ENCODE peak calls at places on chromosomes 16 and 17, in six cellular contexts. Z is iris pigment epithelial cell, Y is NCI-H748 treated with DMSO at 0.1 percent for 48 hours, J is fibroblast of mammary gland, B is occipital lobe, F is HTR-8/SVneo. L is an unnamed sample.
A peak's percentile ranks its signal among the peaks of the same experiment; 100 is the strongest.

GRCh38 chr17:79461041-79461440 is 149.8 kb downstream of the RBFOX3 start:
- DNase-seq in Z (peak; percentile 33), Y (no peak), J (peak; percentile 20), B (no peak), F (peak; percentile 41), L (no peak)

GRCh38 chr17:45732926-45733505 is 51.1 kb upstream of the CRHR1 start:
- DNase-seq in Z (no peak), Y (no peak), J (no peak), B (no peak), F (no peak), L (no peak)

GRCh38 chr16:57166951-57167350 is 18.9 kb downstream of the PSME3IP1 start:
- DNase-seq in Z (peak; percentile 87), Y (no peak), J (peak; percentile 87), B (no peak), F (no peak), L (peak; percentile 86)

GRCh38 chr16:11160676-11161115 is 95.3 kb downstream of the SOCS1 start:
- DNase-seq in Z (no peak), Y (no peak), J (peak; percentile 23), B (no peak), F (no peak), L (no peak)

GRCh38 chr17:76202516-76202915 is 37.8 kb downstream of the RNF157 start:
- DNase-seq in Z (peak; percentile 10), Y (no peak), J (peak; percentile 5), B (no peak), F (no peak), L (no peak)

GRCh38 chr17:7020894-7021664 is 1.8 kb upstream of the BCL6B start:
- DNase-seq in Z (no peak), Y (no peak), J (no peak), B (no peak), F (no peak), L (no peak)

GRCh38 chr17:43784628-43785101 is 4.4 kb downstream of the CFAP97D1 start:
- DNase-seq in Z (peak; percentile 81), Y (no peak), J (peak; percentile 84), B (no peak), F (no peak), L (peak; percentile 79)

GRCh38 chr16:12426122-12426521 is 377.6 kb downstream of the CPPED1 start:
- DNase-seq in Z (peak; percentile 11), Y (no peak), J (peak; percentile 40), B (no peak), F (no peak), L (peak; percentile 3)